ENCODE peak calls at places on chromosomes 12 and 14, in six cellular contexts. V, K, W, O, E and T are unnamed samples. For H3K9me3, the result is how much of the 10 kb centered on the place peaks cover.

GRCh38 chr12:105053116-105053572 is 31.1 kb downstream of the ALDH1L2 start:
- DNase-seq in E (peak), W (peak), K (peak), V (peak), O (peak), T (peak)

GRCh38 chr12:47337581-47337980 is 257.8 kb upstream of the AMIGO2 start:
- DNase-seq in K (no peak), O (no peak), V (no peak), E (no peak), W (no peak), T (no peak)

GRCh38 chr14:93337143-93337753 is 4.4 kb upstream of the BTBD7 start:
- DNase-seq in O (no peak), K (no peak), E (peak), V (no peak), W (no peak), T (no peak)

GRCh38 chr12:73902270-73902669 is 635.4 kb upstream of the ATXN7L3B start:
- DNase-seq in V (no peak), E (no peak), O (no peak), K (no peak), W (no peak), T (no peak)

GRCh38 chr14:103815253-103815652 is 32.1 kb downstream of the PPP1R13B start:
- DNase-seq in O (no peak), V (no peak), K (no peak), E (no peak), W (no peak), T (no peak)

GRCh38 chr14:53032161-53032803 is 81.4 kb upstream of the FERMT2 start:
- DNase-seq in V (peak), K (peak), W (peak), O (no peak), E (no peak), T (peak)

GRCh38 chr12:131529196-131530040 is 181.5 kb upstream of the SFSWAP start:
- DNase-seq in K (no peak), O (no peak), W (no peak), E (no peak), V (no peak), T (no peak)

GRCh38 chr14:101905614-101906013 is 58.8 kb upstream of the DYNC1H1 start:
- DNase-seq in V (no peak), K (no peak), O (no peak), W (no peak), E (no peak), T (no peak)

GRCh38 chr12:62466018-62466595 is 519 bp upstream of the MON2 start:
- DNase-seq in W (no peak), V (peak), E (peak), K (peak), O (peak), T (peak)

GRCh38 chr14:100578552-100578951 is 8.7 kb downstream of the BEGAIN start:
- DNase-seq in K (peak), W (no peak), V (peak), O (no peak), E (no peak), T (no peak)

GRCh38 chr12:64273527-64274403 is 51.7 kb upstream of the KICS2 start:
- DNase-seq in V (peak), E (peak), W (no peak), O (peak), K (no peak), T (peak)

GRCh38 chr12:56128669-56129209 is 672 bp downstream of the ESYT1 start:
- DNase-seq in K (no peak), O (no peak), W (no peak), V (peak), E (no peak), T (no peak)

GRCh38 chr12:131112690-131113290 is 159.1 kb downstream of the ADGRD1 start:
- DNase-seq in V (no peak), K (no peak), E (no peak), W (no peak), O (no peak), T (no peak)

GRCh38 chr14:32709072-32709471 is 229.6 kb upstream of the NPAS3 start:
- DNase-seq in V (peak), E (no peak), W (no peak), O (no peak), K (peak), T (no peak)

GRCh38 chr12:104716183-104716571 is 241.9 kb downstream of the SLC41A2 start:
- DNase-seq in E (no peak), V (no peak), O (no peak), W (no peak), K (no peak), T (no peak)

GRCh38 chr12:12562016-12562483 is 613 bp downstream of the DUSP16 start:
- DNase-seq in K (peak), V (peak), W (peak), E (peak), O (no peak), T (no peak)
- H4K8ac ChIP-seq in K (peak), V (peak), W (no peak), E (no peak), O (peak), T (peak)

GRCh38 chr12:3833670-3834310 is 39.4 kb downstream of the PARP11 start:
- DNase-seq in V (no peak), O (no peak), E (peak), K (no peak), W (no peak), T (no peak)
- H3K9me3 ChIP-seq in V (under half), O (under half), E (under half), K (under half), W (under half), T (under half)

GRCh38 chr12:122126713-122127597 is 47.1 kb downstream of the IL31 start:
- DNase-seq in K (no peak), E (no peak), V (no peak), O (no peak), W (no peak), T (no peak)
- H3K4me2 ChIP-seq in K (no peak), E (no peak), V (no peak), O (no peak), W (no peak), T (no peak)

DNA sequence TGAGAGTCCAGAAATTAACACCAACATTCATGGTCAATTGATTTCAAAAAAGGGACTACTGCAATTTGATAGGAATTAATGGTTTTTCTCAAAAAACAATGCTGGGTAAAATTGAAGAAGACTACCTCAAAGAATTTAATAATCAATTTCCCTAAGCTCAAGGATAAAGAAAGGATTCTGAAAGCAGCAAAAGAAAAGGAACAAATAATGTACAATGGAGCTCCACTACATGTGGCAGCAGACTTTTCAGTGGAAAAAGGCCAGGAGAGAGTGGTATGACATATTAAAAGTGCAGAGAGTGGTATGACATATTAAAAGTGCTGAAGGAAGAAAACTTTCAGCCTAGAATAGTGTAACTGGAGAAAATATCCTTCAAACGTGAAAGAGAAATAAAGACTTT is 15.6 kb upstream of the TAS2R43 start:
- DNase-seq in E (no peak), W (no peak), O (no peak), K (no peak), V (no peak), T (no peak)
- H4K8ac ChIP-seq in E (no peak), W (no peak), O (no peak), K (no peak), V (no peak), T (no peak)

GRCh38 chr12:1503281-1503711 is 91.1 kb downstream of the FBXL14 start:
- DNase-seq in O (peak), K (no peak), V (no peak), E (peak), W (no peak), T (no peak)

GRCh38 chr12:1501001-1501400 is 93.4 kb downstream of the FBXL14 start:
- DNase-seq in V (no peak), K (no peak), O (no peak), W (no peak), E (no peak), T (no peak)

GRCh38 chr12:1501695-1502440 is 92.5 kb downstream of the FBXL14 start:
- DNase-seq in W (no peak), V (no peak), O (no peak), K (no peak), E (peak), T (no peak)

GRCh38 chr12:1502856-1503255 is 91.5 kb downstream of the FBXL14 start:
- DNase-seq in K (no peak), W (no peak), V (no peak), E (peak), O (peak), T (no peak)

DNA sequence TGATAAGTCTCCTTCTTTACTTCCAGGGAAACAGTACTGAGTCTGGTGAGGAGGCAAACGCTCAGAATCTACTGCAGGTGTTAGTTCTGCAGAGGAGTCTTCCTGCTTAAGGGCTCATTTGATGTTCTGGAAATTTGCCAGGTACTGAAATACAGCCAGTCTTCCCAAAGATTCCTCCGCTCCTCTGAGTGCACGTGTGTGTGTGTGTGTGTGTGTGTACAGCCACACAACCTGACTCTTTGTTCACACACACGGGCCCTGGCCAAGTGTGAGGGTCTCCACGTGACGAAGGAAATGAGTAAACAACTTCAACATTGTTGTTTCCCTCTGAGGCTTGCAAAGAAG is 92.0 kb downstream of the FBXL14 start:
- DNase-seq in E (peak), O (no peak), W (no peak), K (peak), V (no peak), T (no peak)
- H3K9me3 ChIP-seq in E (under half), O (under half), W (under half), K (under half), V (under half), T (under half)

DNA sequence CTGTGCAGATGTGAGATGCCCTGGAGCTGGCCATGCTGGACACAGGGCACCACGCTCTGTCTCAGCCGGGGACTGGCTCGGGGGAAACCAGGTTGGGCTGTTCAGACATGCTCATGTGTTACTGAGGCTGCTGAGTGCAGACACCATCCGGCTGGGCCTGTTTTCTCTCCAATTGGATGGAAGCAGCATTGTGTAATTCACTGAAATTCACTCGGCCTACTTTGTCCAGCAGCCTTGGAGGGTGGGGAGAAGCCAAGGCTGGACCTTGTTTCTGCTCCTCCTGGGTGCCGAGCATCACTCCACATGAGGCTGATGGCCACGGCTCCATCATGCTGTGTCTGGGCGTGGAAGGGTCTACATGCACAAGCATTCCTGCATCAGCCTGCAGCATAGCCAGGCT is 130.7 kb downstream of the SMOC1 start:
- DNase-seq in W (no peak), E (no peak), K (no peak), V (no peak), O (no peak), T (no peak)
- H3K4me2 ChIP-seq in W (no peak), E (no peak), K (no peak), V (no peak), O (no peak), T (no peak)

DNA sequence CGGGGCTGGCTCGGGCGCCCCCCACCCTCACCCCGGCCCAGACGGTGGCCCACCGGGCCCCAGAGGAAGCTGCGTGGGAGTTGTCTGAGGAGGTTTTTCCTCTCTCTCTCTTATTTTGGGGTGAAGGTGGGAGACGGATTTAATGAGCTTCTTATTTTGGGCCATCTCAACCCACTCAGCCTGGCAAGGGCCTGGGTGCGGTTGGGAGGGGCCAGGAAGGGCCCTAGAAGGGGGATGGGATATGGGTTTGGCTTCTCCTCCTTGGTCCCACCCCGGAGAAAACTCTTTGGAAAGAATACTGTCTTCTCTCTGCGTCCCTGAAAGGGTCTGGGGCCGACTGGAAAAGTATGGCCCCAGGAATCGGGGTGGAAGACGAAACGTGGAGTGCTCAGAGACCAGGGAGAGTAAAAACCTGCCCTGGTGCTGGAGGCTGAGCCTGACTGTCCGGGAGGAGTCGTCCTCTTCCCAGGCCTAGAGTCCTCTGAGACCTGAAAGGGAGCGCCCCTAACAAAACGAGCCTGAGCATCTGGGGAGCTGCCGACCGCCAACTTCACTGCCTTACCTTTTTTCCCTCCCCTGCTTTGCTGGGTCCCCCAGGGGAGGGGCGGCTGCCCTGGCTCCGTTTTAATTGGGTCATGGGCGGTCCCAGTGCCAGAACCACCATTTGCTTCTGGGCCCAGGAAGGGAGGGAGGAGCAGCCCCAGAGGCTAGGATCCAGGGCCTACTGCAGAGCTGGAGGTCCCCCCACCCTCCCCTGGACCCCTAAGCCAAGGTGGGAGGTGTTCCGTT is 1.6 kb downstream of the MMP14 start:
- DNase-seq in E (no peak), W (no peak), V (peak), K (peak), O (peak), T (peak)
- H4K8ac ChIP-seq in E (no peak), W (no peak), V (peak), K (peak), O (peak), T (peak)

DNA sequence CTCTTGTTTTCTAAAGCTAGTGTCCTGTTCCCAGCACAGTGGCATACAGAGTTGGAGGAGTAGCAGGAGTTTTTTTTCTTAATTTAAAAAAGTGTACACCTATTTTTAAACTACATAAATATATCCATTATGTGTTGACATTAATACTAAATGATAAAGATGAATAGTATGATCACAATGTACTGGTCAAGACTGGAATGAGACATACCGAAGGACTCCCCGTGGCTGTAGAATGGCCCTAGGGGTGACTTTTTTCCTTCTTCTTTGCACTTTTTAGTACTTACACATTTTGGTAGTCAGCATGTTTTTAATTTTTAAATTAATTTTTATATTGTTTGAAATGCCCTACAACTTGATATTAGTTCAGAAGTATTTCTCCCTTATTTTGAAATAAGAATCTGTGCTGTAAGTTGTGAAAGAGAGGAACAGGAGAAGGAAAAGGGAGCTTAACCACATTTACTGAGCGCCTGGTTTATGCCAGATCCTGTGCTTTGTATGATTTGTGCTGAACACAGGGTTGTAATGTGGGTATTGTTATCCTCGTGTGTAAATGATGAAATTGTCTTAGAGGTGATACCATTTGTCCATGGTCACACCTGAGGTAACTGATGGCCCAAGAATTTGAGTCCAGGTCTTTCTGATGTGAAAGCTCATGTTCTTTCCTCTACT is 136.5 kb downstream of the TGFB3 start:
- DNase-seq in O (no peak), W (no peak), E (no peak), V (no peak), K (no peak), T (no peak)
- H3K9me3 ChIP-seq in O (under half), W (under half), E (under half), V (under half), K (under half), T (under half)